ENCODE peak calls at places on chromosomes 11 and 22, in four cellular contexts. C, X, R and K are unnamed samples.

GRCh38 chr22:44197271-44197670 is 16.5 kb downstream of the PARVG start:
- DNase-seq in C (no peak), X (no peak), R (no peak), K (no peak)

GRCh38 chr11:94049351-94049750 is 28.2 kb downstream of the HEPHL1 start:
- DNase-seq in C (no peak), X (no peak), R (no peak), K (no peak)

GRCh38 chr11:61384271-61385242 is 7.8 kb upstream of the TMEM216 start:
- DNase-seq in C (peak), X (peak), R (no peak), K (no peak)

GRCh38 chr11:69647349-69647748 is 6.4 kb downstream of the CCND1 start:
- DNase-seq in C (no peak), X (no peak), R (no peak), K (no peak)

GRCh38 chr11:95877288-95877687 is 46.6 kb downstream of the MTMR2 start:
- DNase-seq in C (no peak), X (no peak), R (no peak), K (no peak)

GRCh38 chr11:30710216-30710615 is 124.1 kb upstream of the MPPED2 start:
- DNase-seq in C (no peak), X (no peak), R (no peak), K (no peak)

GRCh38 chr11:29641201-29641600 is 375.6 kb downstream of the KCNA4 start:
- DNase-seq in C (no peak), X (no peak), R (no peak), K (no peak)

GRCh38 chr11:65538915-65539374 is 14.1 kb downstream of the SCYL1 start:
- DNase-seq in C (no peak), X (no peak), R (no peak), K (no peak)

GRCh38 chr22:49356428-49356827 is 471.2 kb downstream of the BRD1 start:
- DNase-seq in C (no peak), X (no peak), R (no peak), K (no peak)

GRCh38 chr11:13215157-13215556 is 62.4 kb upstream of the BMAL1 start:
- DNase-seq in C (no peak), X (no peak), R (no peak), K (peak)

GRCh38 chr11:57499413-57499982 is 16.0 kb downstream of the SLC43A1 start:
- DNase-seq in C (peak), X (peak), R (no peak), K (peak)

GRCh38 chr11:16820324-16821092 is 82.1 kb downstream of the C11orf58 start:
- DNase-seq in C (peak), X (peak), R (peak), K (peak)

GRCh38 chr11:61141601-61142028 is 19.6 kb downstream of the VPS37C start:
- DNase-seq in C (peak), X (no peak), R (no peak), K (no peak)

GRCh38 chr11:108781921-108782320 is 117.1 kb downstream of the DDX10 start:
- DNase-seq in C (no peak), X (no peak), R (no peak), K (no peak)
- TF ChIP-seq REST in C (no peak), X (no peak), R (no peak), K (no peak)

GRCh38 chr11:117375960-117376359 is 48.3 kb downstream of the CEP164 start:
- DNase-seq in C (no peak), X (no peak), R (no peak), K (no peak)
- TF ChIP-seq BHLHE40 in C (no peak), X (no peak), R (no peak), K (no peak)

GRCh38 chr11:10916674-10917073 is 58.8 kb upstream of the ZBED5 start:
- DNase-seq in C (no peak), X (no peak), R (no peak), K (no peak)

GRCh38 chr11:10913996-10914514 is 56.2 kb upstream of the ZBED5 start:
- DNase-seq in C (no peak), X (no peak), R (no peak), K (no peak)

GRCh38 chr11:10909141-10909883 is 51.5 kb upstream of the ZBED5 start:
- DNase-seq in C (no peak), X (no peak), R (no peak), K (no peak)

GRCh38 chr11:10911907-10912306 is 54.1 kb upstream of the ZBED5 start:
- DNase-seq in C (no peak), X (no peak), R (no peak), K (no peak)

GRCh38 chr11:10913075-10913474 is 55.2 kb upstream of the ZBED5 start:
- DNase-seq in C (no peak), X (no peak), R (no peak), K (no peak)
- TF ChIP-seq REST in C (no peak), X (no peak), R (no peak), K (no peak)

DNA sequence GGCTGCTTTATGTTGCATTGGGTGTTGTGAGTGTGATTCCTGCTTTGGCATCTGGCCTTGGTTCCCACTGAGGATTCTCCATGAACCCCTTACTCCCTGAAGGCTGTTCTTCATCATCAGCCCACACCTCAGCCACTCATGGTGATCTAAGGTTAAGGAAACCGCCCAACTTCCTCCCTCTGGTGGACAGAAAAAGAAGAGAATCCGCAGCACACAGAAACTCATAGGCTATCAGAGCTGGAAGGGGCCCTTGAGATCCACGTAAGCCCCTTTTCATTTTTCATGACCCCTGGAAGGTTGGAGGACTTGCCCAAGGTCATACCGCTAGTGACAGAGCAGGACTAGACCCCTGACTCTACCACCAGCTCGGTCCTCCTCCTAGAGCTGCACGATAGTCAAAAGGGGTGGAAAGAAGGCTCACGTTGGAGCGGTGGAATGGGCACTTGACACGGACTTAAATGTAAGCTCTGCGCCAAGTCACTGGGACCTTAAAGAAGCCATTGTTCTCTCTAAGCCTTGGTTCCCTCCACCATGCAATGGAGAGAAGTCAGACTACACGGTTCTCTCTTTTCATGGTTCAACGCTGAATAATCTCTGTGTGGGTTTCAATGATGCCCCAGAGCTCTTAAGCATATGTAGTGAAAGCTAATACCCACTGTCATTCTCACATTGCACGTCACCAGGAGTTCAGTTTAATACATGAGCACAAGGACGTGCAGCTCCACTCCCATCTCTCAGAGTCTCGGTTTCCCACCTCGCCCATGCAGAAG is 83.6 kb upstream of the CRTAM start:
- DNase-seq in C (peak), X (peak), R (no peak), K (no peak)
- TF ChIP-seq BHLHE40 in C (no peak), X (no peak), R (no peak), K (no peak)

DNA sequence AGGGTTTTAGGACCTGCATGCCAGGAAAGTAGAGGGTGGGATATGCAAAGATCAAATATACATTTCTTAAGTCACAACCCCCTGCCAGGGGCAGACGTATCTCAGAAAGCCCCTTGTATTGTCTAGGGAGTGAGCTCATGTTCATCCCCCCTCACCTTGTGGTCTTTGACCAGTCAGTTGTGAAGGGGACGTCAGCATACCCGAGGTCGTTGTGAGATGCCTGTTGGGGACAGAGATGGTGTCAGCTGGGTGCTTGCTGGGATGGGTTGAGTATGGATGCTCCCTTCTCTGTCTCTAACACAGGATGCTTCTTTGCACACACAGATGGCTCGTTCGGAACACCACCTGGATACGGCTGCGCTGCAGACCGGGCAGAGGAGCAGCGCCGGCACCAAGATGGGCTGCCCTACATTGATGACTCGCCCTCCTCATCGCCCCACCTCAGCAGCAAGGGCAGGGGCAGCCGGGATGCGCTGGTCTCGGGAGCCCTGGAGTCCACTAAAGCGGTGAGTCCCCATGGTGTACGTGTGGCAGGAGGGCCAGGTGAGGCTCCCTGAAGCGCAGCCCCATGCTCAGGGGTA is 73.3 kb downstream of the BCR start:
- DNase-seq in C (no peak), X (no peak), R (no peak), K (no peak)
- TF ChIP-seq REST in C (no peak), X (no peak), R (no peak), K (no peak)